ENCODE peak calls at places on chromosomes 11 and 22, in six cellular contexts. X, F, G, S, J and I are unnamed samples.

GRCh38 chr22:40250608-40251007 is 72.9 kb downstream of the TNRC6B start:
- DNase-seq in X (no peak), F (no peak), G (no peak), S (no peak), J (no peak), I (peak)

GRCh38 chr11:45907911-45908370 is 870 bp upstream of the FREY1 start:
- DNase-seq in X (no peak), F (no peak), G (no peak), S (no peak), J (peak), I (no peak)

GRCh38 chr22:40055143-40055926 is 60.6 kb downstream of the FAM83F start:
- DNase-seq in X (no peak), F (no peak), G (no peak), S (no peak), J (no peak), I (peak)

GRCh38 chr11:128757886-128758612 is 64.2 kb downstream of the FLI1 start:
- DNase-seq in X (no peak), F (no peak), G (no peak), S (no peak), J (no peak), I (peak)

GRCh38 chr11:68750197-68750987 is 928 bp downstream of the TESMIN start:
- DNase-seq in X (no peak), F (no peak), G (no peak), S (no peak), J (no peak), I (peak)

GRCh38 chr11:80502511-80502910 is 1061.7 kb upstream of the TENM4 start:
- DNase-seq in X (no peak), F (no peak), G (no peak), S (no peak), J (no peak), I (no peak)

GRCh38 chr11:2578006-2578933 is 121.5 kb downstream of the KCNQ1OT1 start:
- DNase-seq in X (peak), F (no peak), G (no peak), S (no peak), J (no peak), I (no peak)

GRCh38 chr11:17208257-17208999 is 642 bp upstream of the PIK3C2A start:
- DNase-seq in X (peak), F (no peak), G (peak), S (peak), J (peak), I (peak)

GRCh38 chr22:46056169-46057041 is 79.4 kb upstream of the WNT7B start:
- DNase-seq in X (peak), F (no peak), G (peak), S (peak), J (peak), I (no peak)

GRCh38 chr11:66559141-66559861 is 9.1 kb downstream of the CTSF start:
- DNase-seq in X (peak), F (no peak), G (peak), S (no peak), J (peak), I (peak)

GRCh38 chr11:9861860-9862725 is 198.2 kb downstream of the SWAP70 start:
- DNase-seq in X (peak), F (no peak), G (peak), S (peak), J (peak), I (peak)

GRCh38 chr11:64998141-64998540 is 1.4 kb upstream of the BATF2 start:
- DNase-seq in X (no peak), F (no peak), G (no peak), S (no peak), J (no peak), I (peak)

GRCh38 chr22:39579909-39580571 is 9.5 kb downstream of the CACNA1I start:
- DNase-seq in X (no peak), F (no peak), G (no peak), S (no peak), J (no peak), I (no peak)

DNA sequence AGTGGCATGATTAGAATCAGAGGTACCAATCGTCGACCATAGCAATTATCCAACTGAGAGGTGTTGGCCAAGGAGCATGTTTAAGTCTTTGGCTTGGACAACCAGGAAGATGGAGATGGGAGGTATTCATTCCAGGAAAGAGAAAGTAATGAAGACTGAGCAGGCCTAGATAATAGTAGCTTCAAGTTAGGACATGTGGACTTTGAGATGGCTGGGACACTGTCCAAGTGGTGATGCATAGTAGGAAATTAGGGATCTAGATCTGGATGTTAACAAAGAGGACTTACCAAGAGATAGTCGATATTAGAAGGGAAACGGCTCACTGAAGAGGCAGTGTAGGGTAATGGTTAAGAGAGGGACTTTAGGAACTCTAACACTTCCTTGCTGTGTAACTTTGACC is 266.7 kb downstream of the FAM76B start:
- DNase-seq in X (no peak), F (no peak), G (peak), S (no peak), J (peak), I (no peak)
- TF ChIP-seq CTCF in X (no peak), F (no peak), G (no peak), S (no peak), J (no peak), I (no peak)

GRCh38 chr22:19800761-19801244 is 40.2 kb downstream of the TBX1 start:
- DNase-seq in X (no peak), F (no peak), G (peak), S (peak), J (peak), I (no peak)
- TF ChIP-seq CTCF in X (no peak), F (peak), G (peak), S (peak), J (peak), I (no peak)

GRCh38 chr11:8384199-8384821 is 120.6 kb upstream of the LMO1 start:
- DNase-seq in X (peak), F (peak), G (peak), S (peak), J (peak), I (peak)
- TF ChIP-seq CTCF in X (peak), F (peak), G (no peak), S (no peak), J (no peak), I (no peak)

DNA sequence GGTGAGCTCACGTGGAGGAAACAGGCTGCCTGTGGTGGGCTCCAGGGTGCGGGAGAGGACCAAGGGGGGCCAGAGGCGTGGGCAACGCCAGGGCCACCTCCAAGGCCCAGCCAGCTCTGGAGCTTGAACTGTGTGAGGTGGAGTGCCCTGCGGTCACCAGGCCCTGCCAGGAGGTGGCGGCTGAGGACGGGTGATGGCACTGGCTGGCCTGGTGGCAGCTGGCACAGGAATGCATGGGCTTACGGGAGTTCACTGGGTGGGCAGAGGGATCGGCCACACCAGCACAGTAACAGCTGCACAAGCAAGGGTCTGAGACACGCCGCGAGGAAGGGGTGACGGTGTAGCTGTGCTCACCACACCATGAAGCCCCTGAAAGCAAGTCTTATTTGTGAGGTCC is 15.8 kb downstream of the TOLLIP start:
- DNase-seq in X (no peak), F (no peak), G (no peak), S (no peak), J (peak), I (peak)
- TF ChIP-seq CTCF in X (no peak), F (peak), G (no peak), S (no peak), J (no peak), I (peak)

GRCh38 chr11:131070365-131070764 is 154.1 kb upstream of the SNX19 start:
- DNase-seq in X (no peak), F (no peak), G (no peak), S (no peak), J (no peak), I (no peak)
- TF ChIP-seq CTCF in X (no peak), F (no peak), G (no peak), S (no peak), J (no peak), I (no peak)

DNA sequence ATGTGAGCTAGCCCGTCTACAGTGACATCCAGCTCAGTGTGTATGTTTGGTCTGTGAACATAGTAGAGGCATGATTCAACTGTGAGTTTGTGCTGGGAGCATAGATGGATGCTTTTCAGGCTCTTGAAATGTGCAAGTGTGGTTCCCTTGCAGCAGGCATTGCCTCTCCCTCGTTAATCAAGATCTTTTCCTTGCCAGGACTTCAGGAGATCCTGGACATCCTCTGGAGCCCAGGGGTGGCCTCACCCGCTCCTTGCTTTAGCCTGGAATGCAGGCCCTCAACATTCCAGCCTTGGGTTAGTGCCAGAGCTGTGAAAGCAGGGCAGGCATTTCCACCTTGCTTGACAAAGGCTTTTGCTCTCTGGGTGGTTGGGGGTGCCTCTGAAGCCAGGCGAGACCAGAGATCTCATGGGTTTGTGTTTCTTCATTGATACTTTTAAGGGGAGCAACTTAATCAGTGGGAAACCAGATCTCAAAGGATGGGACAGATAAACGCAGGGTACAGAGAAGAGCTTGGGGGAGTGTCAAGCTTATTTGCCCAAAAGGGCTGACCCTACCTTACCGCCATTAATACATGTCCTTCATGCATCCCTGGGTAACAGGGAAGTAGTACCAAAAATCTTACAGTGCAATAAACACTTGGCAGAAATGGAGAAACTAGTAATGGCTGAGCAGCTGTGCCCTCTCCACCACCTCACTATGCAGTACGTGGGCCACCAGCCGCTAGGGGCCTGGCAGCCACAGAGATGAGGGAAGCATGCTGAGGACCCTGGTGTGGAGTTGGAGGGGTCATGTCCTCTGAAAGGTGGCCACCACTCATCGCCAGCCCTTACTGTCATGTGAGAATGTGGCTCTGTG is 72.1 kb downstream of the PTPRJ start:
- DNase-seq in X (no peak), F (no peak), G (peak), S (peak), J (peak), I (peak)
- TF ChIP-seq CTCF in X (no peak), F (no peak), G (no peak), S (no peak), J (no peak), I (no peak)

DNA sequence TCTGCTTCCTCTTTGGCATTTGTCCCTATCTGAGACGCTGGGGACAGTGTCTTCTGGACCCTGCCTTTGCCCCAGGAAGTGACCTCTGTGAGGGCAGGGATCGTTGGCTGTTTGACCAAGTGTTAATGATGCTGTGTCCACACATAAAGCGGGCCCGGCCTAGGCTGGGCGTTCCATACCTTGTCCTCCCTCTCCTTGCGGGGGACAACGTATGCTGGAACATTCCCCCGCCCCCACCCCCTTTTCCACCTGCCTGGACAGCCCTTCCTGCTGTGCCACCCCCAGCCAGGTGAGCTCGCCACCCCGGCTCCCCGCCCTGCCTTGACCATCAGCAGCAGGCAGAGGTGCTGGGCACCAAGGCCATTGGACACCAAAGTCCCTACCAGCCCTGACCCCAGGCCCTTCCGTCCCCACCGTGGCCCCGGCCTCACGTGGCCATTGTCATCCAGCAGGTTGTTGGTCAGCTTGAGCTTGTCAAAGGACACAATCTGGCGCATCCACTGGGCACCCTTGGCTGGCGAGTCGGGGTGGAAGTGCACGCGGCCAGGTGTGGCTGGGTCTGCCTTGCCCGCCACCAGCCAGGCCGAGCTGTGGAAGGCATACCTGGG is 4.1 kb upstream of the NUDT8 start:
- DNase-seq in X (no peak), F (no peak), G (no peak), S (no peak), J (no peak), I (no peak)
- TF ChIP-seq CTCF in X (no peak), F (no peak), G (no peak), S (no peak), J (no peak), I (no peak)